ENCODE peak calls at places on chromosomes 3 and 15, in five cellular contexts. U is heart left ventricle, C is stomach, R is ovary, N is spleen. Q is an unnamed sample. For H3K36me3, the result is how much of the 10 kb centered on the place peaks cover.

GRCh38 chr3:8443829-8444791 is 57.5 kb upstream of the LMCD1 start:
- DNase-seq in U (peak), C (peak), R (peak), N (peak), Q (peak)

GRCh38 chr3:58188173-58188564 is 22.6 kb downstream of the DNASE1L3 start:
- DNase-seq in U (no peak), C (no peak), R (no peak), N (peak), Q (no peak)

GRCh38 chr15:84833447-84833846 is 16.3 kb downstream of the ALPK3 start:
- DNase-seq in U (no peak), C (no peak), R (peak), N (no peak), Q (no peak)

GRCh38 chr15:85411992-85412538 is 31.7 kb downstream of the AKAP13 start:
- DNase-seq in U (no peak), C (no peak), R (no peak), N (no peak), Q (no peak)

GRCh38 chr3:184320099-184320445 is 5.7 kb downstream of the EIF4G1 start:
- DNase-seq in U (peak), C (peak), R (peak), N (peak), Q (peak)

GRCh38 chr3:146092230-146092629 is 68.8 kb downstream of the PLOD2 start:
- DNase-seq in U (no peak), C (no peak), R (no peak), N (no peak), Q (no peak)

GRCh38 chr3:69411331-69411730 is 25.4 kb upstream of the FRMD4B start:
- DNase-seq in U (no peak), C (no peak), R (no peak), N (no peak), Q (no peak)

GRCh38 chr15:71752604-71753289 is 57.6 kb upstream of the NR2E3 start:
- DNase-seq in U (no peak), C (no peak), R (no peak), N (no peak), Q (peak)

GRCh38 chr3:23270423-23270822 is 67.3 kb downstream of the UBE2E2 start:
- DNase-seq in U (no peak), C (no peak), R (no peak), N (no peak), Q (no peak)

GRCh38 chr15:59284768-59285368 is 78.2 kb downstream of the LDHAL6B start:
- DNase-seq in U (no peak), C (no peak), R (no peak), N (no peak), Q (no peak)

GRCh38 chr3:43857361-43858051 is 166.8 kb downstream of the ABHD5 start:
- DNase-seq in U (no peak), C (no peak), R (no peak), N (no peak), Q (peak)

GRCh38 chr3:125062904-125063618 is 7.3 kb upstream of the HEG1 start:
- DNase-seq in U (peak), C (peak), R (no peak), N (no peak), Q (no peak)

GRCh38 chr15:50241684-50242450 is 23.7 kb downstream of the HDC start:
- DNase-seq in U (no peak), C (no peak), R (no peak), N (no peak), Q (no peak)
- TF ChIP-seq CTCF in U (no peak), C (no peak), R (no peak), N (no peak), Q (no peak)

GRCh38 chr15:61389334-61390028 is 160.4 kb upstream of the RORA start:
- DNase-seq in U (no peak), C (no peak), R (no peak), N (no peak), Q (no peak)

GRCh38 chr15:61390138-61390537 is 161.0 kb upstream of the RORA start:
- DNase-seq in U (no peak), C (no peak), R (no peak), N (no peak), Q (no peak)

GRCh38 chr15:61382927-61383326 is 153.8 kb upstream of the RORA start:
- DNase-seq in U (no peak), C (no peak), R (no peak), N (no peak), Q (no peak)

GRCh38 chr15:61383421-61383820 is 154.3 kb upstream of the RORA start:
- DNase-seq in U (no peak), C (no peak), R (no peak), N (no peak), Q (no peak)

GRCh38 chr15:61387675-61388074 is 158.6 kb upstream of the RORA start:
- DNase-seq in U (no peak), C (no peak), R (no peak), N (no peak), Q (no peak)
- TF ChIP-seq POLR2A in U (no peak), C (no peak), R (no peak), N (no peak), Q (no peak)

DNA sequence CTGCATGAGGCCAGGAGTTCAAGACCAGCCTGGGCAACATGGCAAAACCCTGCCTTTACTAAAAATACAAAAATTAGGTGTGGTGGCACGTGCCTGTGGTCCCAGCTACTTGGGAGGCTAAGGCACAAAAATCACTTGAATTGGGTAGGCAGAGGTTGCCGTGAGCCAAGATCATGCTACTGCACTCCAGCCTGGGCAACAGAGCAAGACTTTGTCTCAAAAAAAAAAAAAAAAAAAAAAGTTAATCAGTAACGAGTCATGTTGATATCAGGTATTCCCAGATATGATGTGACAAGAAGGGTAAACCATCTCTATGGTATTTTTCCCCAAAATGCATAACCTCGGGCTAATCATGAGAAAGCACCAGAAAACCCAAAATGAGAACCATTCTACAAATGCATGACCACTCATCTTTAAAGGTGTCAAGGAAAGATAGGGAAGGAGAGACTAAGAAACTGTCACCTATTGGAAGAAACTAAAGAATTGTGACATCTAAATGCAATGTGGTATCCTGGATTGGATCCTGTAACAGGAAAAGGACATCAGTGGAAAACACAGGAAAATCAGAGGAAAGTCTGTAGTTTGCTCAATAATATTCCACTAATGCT is 66.5 kb upstream of the MAP4 start:
- DNase-seq in U (no peak), C (no peak), R (no peak), N (no peak), Q (no peak)
- H3K36me3 ChIP-seq in U (under half), C (under half), R (under half), N (under half), Q (under half)

GRCh38 chr3:63370094-63370493 is 92.0 kb downstream of the SYNPR start:
- DNase-seq in U (no peak), C (no peak), R (no peak), N (no peak), Q (no peak)

GRCh38 chr3:63364495-63364894 is 86.4 kb downstream of the SYNPR start:
- DNase-seq in U (no peak), C (no peak), R (no peak), N (no peak), Q (no peak)

GRCh38 chr3:63364909-63365308 is 86.8 kb downstream of the SYNPR start:
- DNase-seq in U (no peak), C (no peak), R (no peak), N (no peak), Q (no peak)
- TF ChIP-seq CTCF in U (no peak), C (peak), R (no peak), N (no peak), Q (peak)

GRCh38 chr3:192916455-192917257 is 1.0 kb downstream of the MB21D2 start:
- DNase-seq in U (peak), C (peak), R (peak), N (peak), Q (peak)
- TF ChIP-seq POLR2A in U (no peak), C (no peak), R (no peak), N (no peak), Q (peak)

DNA sequence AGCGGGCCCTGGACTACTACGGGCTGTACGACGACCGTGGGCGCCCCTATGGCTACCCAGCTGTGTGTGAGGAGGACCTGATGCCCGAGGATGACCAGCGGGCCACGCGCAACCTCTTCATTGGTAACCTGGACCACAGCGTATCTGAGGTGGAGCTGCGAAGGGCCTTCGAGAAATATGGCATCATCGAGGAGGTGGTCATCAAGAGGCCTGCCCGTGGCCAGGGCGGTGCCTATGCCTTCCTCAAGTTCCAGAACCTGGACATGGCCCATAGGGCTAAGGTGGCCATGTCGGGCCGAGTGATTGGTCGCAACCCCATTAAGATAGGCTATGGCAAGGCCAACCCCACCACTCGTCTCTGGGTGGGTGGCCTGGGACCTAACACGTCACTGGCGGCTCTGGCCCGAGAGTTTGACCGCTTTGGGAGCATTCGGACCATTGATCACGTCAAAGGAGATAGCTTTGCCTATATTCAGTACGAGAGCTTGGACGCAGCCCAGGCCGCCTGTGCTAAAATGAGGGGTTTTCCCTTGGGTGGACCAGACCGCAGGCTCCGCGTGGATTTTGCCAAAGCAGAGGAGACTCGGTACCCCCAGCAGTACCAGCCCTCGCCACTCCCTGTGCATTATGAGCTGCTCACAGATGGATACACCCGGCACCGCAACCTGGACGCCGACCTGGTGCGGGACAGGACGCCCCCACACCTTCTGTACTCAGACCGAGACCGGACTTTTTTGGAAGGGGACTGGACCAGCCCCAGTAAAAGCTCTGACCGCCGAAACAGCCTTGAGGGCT is 1.4 kb downstream of the RBM15B start:
- DNase-seq in U (no peak), C (no peak), R (peak), N (peak), Q (peak)
- H3K36me3 ChIP-seq in U (half or more), C (half or more), R (under half), N (under half), Q (under half)

GRCh38 chr3:102237838-102238237 is 197.0 kb upstream of the ZPLD1 start:
- DNase-seq in U (no peak), C (no peak), R (no peak), N (no peak), Q (no peak)

GRCh38 chr3:102238362-102238761 is 196.5 kb upstream of the ZPLD1 start:
- DNase-seq in U (no peak), C (no peak), R (no peak), N (no peak), Q (no peak)

GRCh38 chr3:102233881-102234280 is 200.9 kb upstream of the ZPLD1 start:
- DNase-seq in U (no peak), C (no peak), R (no peak), N (no peak), Q (no peak)

GRCh38 chr3:102237181-102237580 is 197.6 kb upstream of the ZPLD1 start:
- DNase-seq in U (no peak), C (no peak), R (no peak), N (no peak), Q (no peak)

DNA sequence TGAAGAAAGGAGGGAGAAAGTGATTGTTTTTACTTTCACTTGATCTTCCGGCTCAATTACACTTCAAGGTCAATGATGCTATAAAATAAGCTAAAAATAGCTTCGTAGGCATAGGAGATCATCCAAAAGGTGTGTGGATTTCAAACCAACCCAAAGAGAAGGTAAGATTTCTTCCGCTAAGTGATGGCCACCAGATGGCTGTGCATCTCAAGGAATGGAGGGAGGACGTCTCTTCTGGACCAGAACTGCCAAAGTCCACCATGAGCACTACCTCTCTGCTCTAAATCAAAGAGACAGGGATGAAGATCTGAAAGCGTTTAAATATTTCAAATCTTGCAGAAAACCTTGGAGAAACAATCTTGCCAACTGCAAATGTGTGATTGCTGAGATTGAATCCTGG is 199.1 kb upstream of the ZPLD1 start:
- DNase-seq in U (no peak), C (no peak), R (no peak), N (no peak), Q (no peak)
- TF ChIP-seq CTCF in U (peak), C (no peak), R (no peak), N (peak), Q (peak)

GRCh38 chr3:33278106-33278672 is 947 bp downstream of the FBXL2 start:
- DNase-seq in U (no peak), C (no peak), R (no peak), N (no peak), Q (no peak)

GRCh38 chr3:33273628-33274027 is 3.6 kb upstream of the FBXL2 start:
- DNase-seq in U (no peak), C (no peak), R (no peak), N (no peak), Q (no peak)

DNA sequence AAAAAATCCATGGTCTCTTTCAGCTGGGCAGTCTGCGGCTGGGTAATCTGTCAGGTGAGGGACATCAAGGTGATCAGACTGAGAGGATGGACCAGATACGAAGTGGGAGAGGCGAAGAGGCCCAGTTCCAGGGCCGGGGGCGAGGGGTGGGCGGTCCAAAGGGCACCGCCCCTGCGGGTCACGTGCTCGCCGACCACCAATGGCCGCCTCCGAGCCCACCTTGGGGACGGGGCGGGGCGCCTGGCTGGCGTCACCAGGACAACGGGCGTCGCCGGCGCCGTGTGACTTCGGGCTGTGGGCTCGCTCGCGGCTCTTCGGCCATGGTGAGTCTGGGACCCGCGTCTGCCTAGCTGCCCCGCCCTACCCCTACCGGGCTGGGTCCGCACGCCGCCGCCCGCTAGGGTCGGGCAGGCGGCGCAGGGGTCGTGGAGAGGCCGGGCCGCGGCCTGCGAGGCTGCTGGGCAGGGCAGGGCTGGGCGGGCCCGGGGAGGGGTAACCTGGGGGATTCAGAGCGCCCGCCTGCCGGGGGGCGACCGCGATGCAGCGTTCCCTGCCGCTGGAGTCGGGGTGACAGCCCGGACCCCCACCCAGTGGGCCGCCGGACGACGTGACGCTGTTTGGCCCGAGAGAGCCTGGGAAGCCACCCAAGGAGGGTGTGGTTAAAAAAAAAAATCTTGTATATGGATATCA is at the start of gene FBXL2:
- DNase-seq in U (peak), C (peak), R (peak), N (peak), Q (peak)
- TF ChIP-seq POLR2A in U (no peak), C (no peak), R (no peak), N (no peak), Q (no peak)

Q was measured in Peyer's patch.